ENCODE peak calls at places on chromosomes 3 and 15, in eight cellular contexts. F is dermis blood vessel endothelial cell, V is iPS-NIHi11, E is NCI-H1092, W is tibial artery, L is activated T-cell treated with anti-CD3 and anti-CD28 coated beads for 1 hour, A is fibroblast of gingiva, H is heart right ventricle. Y is an unnamed sample.

GRCh38 chr15:51443282-51443914 is 101.9 kb downstream of the GLDN start:
- DNase-seq in H (no peak), L (no peak), F (no peak), W (no peak), V (no peak), E (no peak), A (no peak), Y (peak; percentile 35)

GRCh38 chr3:42497009-42497731 is 5.3 kb upstream of the VIPR1 start:
- DNase-seq in E (no peak), H (no peak), L (no peak), F (no peak), A (no peak), W (no peak), V (peak; percentile 82), Y (no peak)

GRCh38 chr3:108698461-108698860 is 58.7 kb downstream of the RETNLB start:
- DNase-seq in W (no peak), V (no peak), L (no peak), E (no peak), F (no peak), A (no peak), H (no peak), Y (no peak)

GRCh38 chr15:49686626-49687025 is 65.8 kb downstream of the DTWD1 start:
- DNase-seq in W (no peak), V (no peak), A (no peak), E (no peak), F (peak; percentile 15), L (no peak), H (no peak), Y (no peak)

GRCh38 chr3:72839057-72839456 is 9.2 kb downstream of the SHQ1 start:
- DNase-seq in A (no peak), H (no peak), V (no peak), W (no peak), F (no peak), L (no peak), E (no peak), Y (no peak)

GRCh38 chr3:190676477-190676876 is 162.6 kb downstream of the IL1RAP start:
- DNase-seq in V (no peak), H (no peak), L (no peak), F (no peak), A (no peak), E (no peak), W (no peak), Y (no peak)

GRCh38 chr3:44920081-44920480 is 45.7 kb downstream of the TGM4 start:
- DNase-seq in A (peak; percentile 67), E (no peak), H (no peak), V (no peak), W (peak; percentile 27), L (no peak), F (no peak), Y (no peak)

GRCh38 chr3:133996251-133996661 is 33.5 kb downstream of the SLCO2A1 start:
- DNase-seq in V (peak; percentile 49), H (no peak), F (no peak), L (no peak), E (no peak), A (no peak), W (no peak), Y (no peak)

GRCh38 chr3:45807645-45808540 is 11.6 kb upstream of the SLC6A20 start:
- DNase-seq in E (peak; percentile 39), V (no peak), H (no peak), F (no peak), L (no peak), W (no peak), A (no peak), Y (no peak)

GRCh38 chr15:52144656-52145055 is 32.1 kb upstream of the BCL2L10 start:
- DNase-seq in A (no peak), E (no peak), W (no peak), V (no peak), H (no peak), L (no peak), F (peak; percentile 55), Y (no peak)

GRCh38 chr3:20668411-20668810 is 482.4 kb upstream of the SGO1 start:
- DNase-seq in L (no peak), F (peak; percentile 36), H (no peak), V (peak; percentile 60), W (no peak), E (no peak), A (no peak), Y (no peak)

GRCh38 chr3:41188291-41188690 is 11.0 kb upstream of the CTNNB1 start:
- DNase-seq in A (no peak), W (no peak), L (no peak), E (no peak), V (no peak), F (no peak), H (no peak), Y (no peak)

GRCh38 chr3:59256233-59256632 is 206.4 kb upstream of the CFAP20DC start:
- DNase-seq in E (no peak), H (no peak), W (no peak), A (no peak), L (no peak), V (no peak), F (no peak), Y (no peak)

GRCh38 chr3:140455476-140455875 is 222.4 kb upstream of the TRIM42 start:
- DNase-seq in E (no peak), F (no peak), A (peak; percentile 33), L (no peak), W (no peak), H (no peak), V (no peak), Y (no peak)

GRCh38 chr3:169931747-169932520 is 20.6 kb downstream of the SAMD7 start:
- DNase-seq in W (no peak), V (no peak), F (no peak), A (no peak), E (no peak), H (no peak), L (no peak), Y (no peak)

GRCh38 chr3:186452517-186452916 is 90.5 kb upstream of the DGKG start:
- DNase-seq in A (peak; percentile 70), F (no peak), L (no peak), W (no peak), V (peak; percentile 20), H (no peak), E (no peak), Y (no peak)

GRCh38 chr3:8741581-8742355 is 8.2 kb downstream of the CAV3 start:
- DNase-seq in A (peak; percentile 57), H (no peak), F (peak; percentile 75), W (no peak), L (no peak), E (no peak), V (peak; percentile 84), Y (peak; percentile 64)

Y was measured in psoas muscle.